ENCODE peak calls at places on chromosomes 2 and 18, in nine cellular contexts. J is IMR-90, K is left lung, E is A549, C is AG09309, F is GM06990, D is SK-N-SH, H is fibroblast of pulmonary artery, X is fibroblast of mammary gland. B is an unnamed sample.

GRCh38 chr2:62964050-62964449 is 86.6 kb upstream of the OTX1 start:
- DNase-seq in J (no peak), K (no peak), E (no peak), C (no peak), F (no peak), D (no peak), H (no peak), X (no peak), B (no peak)

GRCh38 chr2:182668671-182669070 is 47.4 kb upstream of the DNAJC10 start:
- DNase-seq in J (peak; percentile 11), K (no peak), E (no peak), C (no peak), F (no peak), D (no peak), H (peak; percentile 26), X (no peak), B (no peak)

GRCh38 chr2:178084273-178084672 is 11.7 kb upstream of the PDE11A start:
- DNase-seq in J (no peak), K (no peak), E (no peak), C (peak; percentile 14), F (no peak), D (no peak), H (no peak), X (peak; percentile 25), B (peak; percentile 13)

GRCh38 chr2:55768991-55769390 is 75.3 kb upstream of the PNPT1 start:
- DNase-seq in J (no peak), K (no peak), E (no peak), C (no peak), F (no peak), D (no peak), H (no peak), X (no peak), B (no peak)

GRCh38 chr2:119264781-119265692 is 41.4 kb downstream of the STEAP3 start:
- DNase-seq in J (peak; percentile 48), K (no peak), E (peak; percentile 49), C (no peak), F (no peak), D (peak; percentile 75), H (peak; percentile 68), X (peak; percentile 47), B (peak; percentile 36)

GRCh38 chr18:44098551-44099098 is 582.1 kb upstream of the SETBP1 start:
- DNase-seq in J (peak; percentile 17), K (no peak), E (peak; percentile 4), C (peak; percentile 32), F (peak; percentile 3), D (no peak), H (peak; percentile 56), X (peak; percentile 45), B (peak; percentile 56)

GRCh38 chr18:11387880-11388279 is 221.5 kb upstream of the SLC35G4 start:
- DNase-seq in J (peak; percentile 47), K (no peak), E (peak; percentile 73), C (no peak), F (no peak), D (peak; percentile 42), H (peak; percentile 57), X (peak; percentile 51), B (peak; percentile 37)

GRCh38 chr18:60188943-60189342 is 183.6 kb downstream of the MC4R start:
- DNase-seq in J (no peak), K (no peak), E (no peak), C (no peak), F (no peak), D (no peak), H (no peak), X (no peak), B (peak; percentile 23)

GRCh38 chr2:114631146-114631545 is 188.7 kb downstream of the DPP10 start:
- DNase-seq in J (no peak), K (no peak), E (no peak), C (no peak), F (no peak), D (no peak), H (no peak), X (no peak), B (no peak)

GRCh38 chr2:28621172-28622100 is 125.6 kb downstream of the PLB1 start:
- DNase-seq in J (peak; percentile 98), K (peak; percentile 84), E (peak; percentile 68), C (peak; percentile 66), F (no peak), D (peak; percentile 47), H (peak; percentile 99), X (peak; percentile 97), B (peak; percentile 92)

GRCh38 chr2:164061129-164061746 is 325.4 kb upstream of the FIGN start:
- DNase-seq in J (peak; percentile 21), K (no peak), E (peak; percentile 29), C (no peak), F (no peak), D (peak; percentile 14), H (peak; percentile 58), X (peak; percentile 43), B (peak; percentile 22)

GRCh38 chr2:107258538-107258937 is 372.6 kb upstream of the ST6GAL2 start:
- DNase-seq in J (no peak), K (no peak), E (no peak), C (no peak), F (no peak), D (no peak), H (no peak), X (no peak), B (no peak)

GRCh38 chr2:8986327-8986976 is 17.0 kb downstream of the MBOAT2 start:
- DNase-seq in J (no peak), K (no peak), E (peak; percentile 46), C (no peak), F (no peak), D (no peak), H (no peak), X (no peak), B (no peak)

GRCh38 chr2:73503992-73504570 is 118.4 kb downstream of the ALMS1 start:
- DNase-seq in J (no peak), K (no peak), E (no peak), C (no peak), F (no peak), D (no peak), H (peak; percentile 4), X (no peak), B (no peak)

DNA sequence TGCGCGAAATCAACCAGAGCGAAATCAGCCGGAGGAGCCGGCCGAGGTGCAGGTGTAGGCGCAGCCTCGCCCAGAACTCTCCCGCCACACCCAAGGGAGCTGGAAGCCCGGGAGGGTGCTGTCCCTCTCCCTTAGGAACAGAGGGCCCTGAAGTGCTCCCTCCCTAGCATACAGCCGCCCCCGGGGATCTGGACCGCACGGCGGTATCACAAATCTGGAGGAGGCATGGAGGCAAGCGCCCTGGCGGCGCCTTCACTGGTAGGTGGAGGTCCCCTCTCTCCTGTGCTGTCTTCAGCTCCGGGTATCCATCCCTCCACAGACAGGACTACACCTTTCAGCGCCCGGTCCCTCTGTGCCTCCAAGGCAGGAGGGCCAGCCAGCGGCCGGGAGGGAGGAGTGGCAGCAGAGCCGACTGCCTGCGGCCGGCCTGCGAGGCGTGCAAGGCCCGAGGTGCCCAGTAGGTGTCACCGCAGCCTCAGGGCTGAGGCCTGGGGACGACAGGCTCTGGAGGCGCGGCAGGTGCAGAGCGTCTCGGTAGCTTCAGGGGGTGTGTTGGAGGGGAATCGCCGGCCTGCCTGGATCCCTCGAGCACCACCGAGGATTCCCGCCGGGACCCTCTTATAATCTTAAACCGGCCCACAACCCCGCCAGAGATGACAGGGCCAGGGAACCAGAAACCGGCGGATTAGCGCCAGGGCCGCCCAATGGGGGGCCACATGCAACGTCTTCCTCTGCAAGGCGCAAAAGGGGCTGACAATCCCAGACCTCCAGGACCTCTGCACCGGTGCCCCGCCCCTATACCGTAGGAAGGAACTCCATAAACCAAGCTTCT is 2.8 kb downstream of the IHH start:
- DNase-seq in J (peak; percentile 56), K (peak; percentile 71), E (peak; percentile 60), C (no peak), F (peak; percentile 76), D (peak; percentile 86), H (peak; percentile 73), X (peak; percentile 58), B (peak; percentile 53)
- H3K4me3 ChIP-seq in J (no peak overlapping the region), K (no peak overlapping the region), E (peak overlapping the region; percentile 53), C (no peak overlapping the region), F (peak overlapping the region; percentile 17), D (peak overlapping the region; percentile 35), H (no peak overlapping the region), X (no peak overlapping the region), B (peak overlapping the region; percentile 12)

GRCh38 chr2:166197446-166197845 is 69.6 kb upstream of the SCN1A start:
- DNase-seq in J (peak; percentile 38), K (no peak), E (no peak), C (no peak), F (no peak), D (no peak), H (peak; percentile 87), X (peak; percentile 27), B (peak; percentile 9)
- TF ChIP-seq CTCF in J (no peak), K (no peak), E (no peak), C (no peak), F (no peak), D (no peak), H (no peak), X (no peak), B (no peak)

GRCh38 chr2:42830922-42831574 is 38.7 kb upstream of the HAAO start:
- DNase-seq in J (no peak), K (no peak), E (peak; percentile 44), C (no peak), F (no peak), D (no peak), H (no peak), X (no peak), B (no peak)

GRCh38 chr2:42824454-42824807 is 32.0 kb upstream of the HAAO start:
- DNase-seq in J (no peak), K (no peak), E (no peak), C (no peak), F (no peak), D (no peak), H (no peak), X (no peak), B (no peak)

GRCh38 chr2:42829556-42830510 is 37.5 kb upstream of the HAAO start:
- DNase-seq in J (no peak), K (no peak), E (peak; percentile 30), C (no peak), F (no peak), D (no peak), H (no peak), X (no peak), B (no peak)

GRCh38 chr2:42828487-42829416 is 36.4 kb upstream of the HAAO start:
- DNase-seq in J (peak; percentile 63), K (peak; percentile 70), E (peak; percentile 80), C (no peak), F (peak; percentile 25), D (peak; percentile 92), H (peak; percentile 80), X (peak; percentile 82), B (peak; percentile 66)

GRCh38 chr2:42827647-42828486 is 35.5 kb upstream of the HAAO start:
- DNase-seq in J (peak; percentile 74), K (peak; percentile 89), E (peak; percentile 86), C (peak; percentile 39), F (peak; percentile 78), D (peak; percentile 90), H (peak; percentile 87), X (peak; percentile 83), B (peak; percentile 76)
- H3K4me3 ChIP-seq in J (no peak overlapping the region), K (no peak overlapping the region), E (peak overlapping the region; percentile 44), C (peak overlapping the region; percentile 39), F (no peak overlapping the region), D (peak overlapping the region; percentile 44), H (peak overlapping the region; percentile 32), X (peak overlapping the region; percentile 47), B (peak overlapping the region; percentile 39)

DNA sequence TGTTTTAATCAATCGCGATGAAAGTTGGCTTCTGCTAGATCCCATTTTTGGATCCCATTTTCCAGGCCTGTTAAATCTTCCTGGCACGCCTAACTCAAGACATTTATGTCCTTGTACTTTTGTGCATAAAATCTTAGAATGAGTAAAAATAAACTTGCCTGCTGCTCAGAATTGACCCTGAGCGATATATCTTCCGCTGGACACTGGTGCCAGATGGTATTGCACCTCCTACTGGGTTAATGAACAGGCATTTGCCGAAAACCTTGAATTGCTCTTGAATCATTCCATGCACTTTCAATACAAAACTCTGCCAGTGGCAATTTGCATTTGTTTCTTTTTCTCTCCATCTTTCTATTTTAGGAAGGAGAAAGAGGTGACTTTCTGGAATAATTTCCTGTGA is 60.1 kb upstream of the MGAT5 start:
- DNase-seq in J (no peak), K (no peak), E (no peak), C (no peak), F (no peak), D (no peak), H (no peak), X (peak; percentile 33), B (no peak)
- TF ChIP-seq CTCF in J (no peak), K (no peak), E (no peak), C (no peak), F (no peak), D (no peak), H (peak; percentile 4), X (no peak), B (no peak)